ENCODE peak calls at places on chromosomes 1 and 21, in seven cellular contexts. Q is CD4-positive, alpha-beta T cell; V is GM10248; O is mesothelial cell of epicardium; I is cardiac muscle cell; N is GM06990; L is heart right ventricle. Z is an unnamed sample.

GRCh38 chr1:199226163-199226562 is 587.3 kb downstream of the PTPRC start:
- DNase-seq in Q (no peak), V (no peak), O (no peak), I (no peak), N (peak), L (no peak), Z (no peak)

GRCh38 chr21:29382029-29382654 is 83.4 kb downstream of the BACH1 start:
- DNase-seq in Q (no peak), V (no peak), O (no peak), I (no peak), N (no peak), L (no peak), Z (no peak)

GRCh38 chr1:17513131-17513530 is 26.4 kb upstream of the ARHGEF10L start:
- DNase-seq in Q (no peak), V (no peak), O (no peak), I (no peak), N (no peak), L (no peak), Z (no peak)

GRCh38 chr21:39444406-39445145 is 1.0 kb downstream of the LCA5L start:
- DNase-seq in Q (no peak), V (no peak), O (peak), I (peak), N (no peak), L (no peak), Z (no peak)

GRCh38 chr1:195053478-195053877 is 1554.8 kb downstream of the KCNT2 start:
- DNase-seq in Q (no peak), V (no peak), O (no peak), I (no peak), N (no peak), L (no peak), Z (no peak)

GRCh38 chr1:243550276-243550675 is 294.4 kb downstream of the SDCCAG8 start:
- DNase-seq in Q (no peak), V (no peak), O (no peak), I (no peak), N (no peak), L (no peak), Z (no peak)

GRCh38 chr1:225849905-225850304 is 32.3 kb downstream of the TMEM63A start:
- DNase-seq in Q (peak), V (no peak), O (no peak), I (no peak), N (no peak), L (peak), Z (no peak)

GRCh38 chr1:234240680-234241079 is 132.6 kb upstream of the COA6 start:
- DNase-seq in Q (no peak), V (no peak), O (no peak), I (no peak), N (no peak), L (no peak), Z (no peak)

GRCh38 chr21:41707231-41707988 is 59.4 kb downstream of the RIPK4 start:
- DNase-seq in Q (no peak), V (no peak), O (no peak), I (no peak), N (no peak), L (no peak), Z (no peak)

GRCh38 chr1:66705100-66705499 is 47.2 kb upstream of the DYNLT5 start:
- DNase-seq in Q (no peak), V (no peak), O (no peak), I (no peak), N (no peak), L (no peak), Z (no peak)

DNA sequence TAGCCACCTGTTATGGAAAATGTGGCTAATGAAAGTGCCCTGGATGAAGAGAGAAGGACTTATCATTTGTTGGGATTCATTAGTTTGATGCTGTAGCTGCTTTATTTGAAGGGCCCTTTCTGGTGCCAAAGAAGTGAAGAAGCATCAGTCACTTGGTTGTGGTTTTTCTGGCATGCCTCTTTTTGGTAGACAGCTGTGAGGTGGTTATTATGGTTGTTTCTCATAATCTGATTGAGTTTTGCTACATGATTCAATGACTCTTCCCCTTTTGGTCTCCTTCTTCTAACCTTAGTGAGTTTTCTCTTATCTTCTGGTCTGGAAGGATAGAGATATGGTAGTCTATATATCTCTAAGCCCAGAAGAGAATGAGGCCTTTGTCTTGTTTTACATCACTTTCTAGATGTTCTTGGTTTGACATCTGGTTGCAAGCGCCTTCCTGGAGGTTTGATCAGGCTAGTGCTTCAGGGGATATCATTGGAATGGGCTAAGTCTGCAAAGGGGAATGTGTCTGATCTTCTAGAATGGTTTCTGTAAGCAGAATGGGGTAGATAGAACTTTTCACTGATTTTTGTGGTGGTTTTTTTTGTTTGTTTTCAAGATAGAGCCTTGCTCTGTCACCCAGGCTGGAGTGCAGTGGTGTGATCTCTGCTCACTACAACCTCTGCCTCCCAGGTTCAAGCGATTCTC is 26.0 kb downstream of the ARID1A start:
- DNase-seq in Q (no peak), V (no peak), O (no peak), I (no peak), N (no peak), L (no peak), Z (no peak)
- TF ChIP-seq CTCF in Q (no peak), V (no peak), O (no peak), I (no peak), N (no peak), L (no peak), Z (no peak)

GRCh38 chr1:16142383-16142995 is 13.4 kb downstream of the EPHA2 start:
- DNase-seq in Q (no peak), V (no peak), O (no peak), I (no peak), N (no peak), L (no peak), Z (no peak)
- TF ChIP-seq CTCF in Q (no peak), V (no peak), O (no peak), I (no peak), N (no peak), L (no peak), Z (no peak)

GRCh38 chr21:25891596-25891995 is 156.8 kb downstream of the GABPA start:
- DNase-seq in Q (no peak), V (no peak), O (no peak), I (no peak), N (no peak), L (no peak), Z (no peak)

GRCh38 chr21:25897383-25897782 is 162.6 kb downstream of the GABPA start:
- DNase-seq in Q (no peak), V (no peak), O (no peak), I (no peak), N (no peak), L (no peak), Z (no peak)

GRCh38 chr21:25898671-25899070 is 163.9 kb downstream of the GABPA start:
- DNase-seq in Q (no peak), V (no peak), O (no peak), I (no peak), N (no peak), L (no peak), Z (no peak)

GRCh38 chr21:25896657-25897056 is 161.9 kb downstream of the GABPA start:
- DNase-seq in Q (no peak), V (no peak), O (no peak), I (no peak), N (no peak), L (no peak), Z (no peak)

GRCh38 chr21:25895565-25896205 is 160.9 kb downstream of the GABPA start:
- DNase-seq in Q (no peak), V (no peak), O (no peak), I (peak), N (no peak), L (no peak), Z (no peak)
- TF ChIP-seq CTCF in Q (peak), V (peak), O (no peak), I (peak), N (peak), L (peak), Z (peak)

DNA sequence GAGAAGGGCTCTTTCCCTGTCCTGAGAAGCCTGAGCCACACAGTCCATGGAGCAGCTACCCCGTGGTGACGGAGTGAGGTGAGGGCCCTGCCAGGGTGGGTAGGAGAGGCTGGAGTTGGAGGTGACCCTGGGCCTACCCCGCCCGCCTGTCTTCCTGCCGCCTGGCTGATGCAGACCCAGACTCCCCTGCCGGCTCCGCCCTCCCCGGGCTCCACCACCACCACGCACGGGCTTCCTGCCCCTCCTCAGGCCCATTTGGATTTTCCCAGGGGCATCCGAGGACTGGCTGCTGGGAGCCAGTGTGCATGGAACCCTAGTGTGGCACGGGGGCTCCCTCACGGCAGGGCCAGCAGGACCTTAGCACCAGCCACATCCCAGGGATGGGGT is 32.5 kb downstream of the PODN start:
- DNase-seq in Q (no peak), V (no peak), O (no peak), I (no peak), N (no peak), L (no peak), Z (no peak)
- TF ChIP-seq CTCF in Q (no peak), V (no peak), O (no peak), I (no peak), N (no peak), L (no peak), Z (no peak)

DNA sequence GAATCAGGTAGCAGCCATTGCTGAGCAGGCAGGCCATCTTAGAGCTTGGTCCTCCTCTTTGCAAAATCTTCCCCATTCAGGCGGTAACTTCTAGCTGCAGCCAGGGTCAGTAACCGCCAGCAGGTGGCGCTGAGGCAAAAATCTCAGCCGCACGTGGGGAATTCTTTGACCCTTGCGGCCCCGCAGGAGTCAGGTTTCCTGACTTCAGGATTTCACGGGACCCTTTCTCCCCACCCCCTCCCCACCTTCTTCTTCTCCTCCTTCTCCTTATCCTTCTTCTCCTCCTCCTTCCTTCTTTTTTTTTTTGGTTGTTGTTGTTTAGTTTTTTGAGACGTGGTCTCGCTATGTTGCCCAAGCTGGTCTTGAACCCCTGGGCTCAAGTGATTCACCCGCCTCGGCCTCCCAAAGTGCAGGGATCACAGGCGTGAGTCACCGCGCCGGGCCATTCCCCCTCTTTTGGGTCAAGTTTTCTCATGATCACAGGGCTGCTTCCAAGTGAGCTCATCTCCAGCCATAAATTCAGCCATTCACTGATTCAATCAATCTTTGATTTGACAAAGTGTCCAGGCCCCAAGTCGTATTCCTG is 33.4 kb upstream of the TENT5B start:
- DNase-seq in Q (peak), V (peak), O (peak), I (peak), N (peak), L (peak), Z (no peak)
- TF ChIP-seq CTCF in Q (peak), V (peak), O (peak), I (peak), N (peak), L (peak), Z (peak)

DNA sequence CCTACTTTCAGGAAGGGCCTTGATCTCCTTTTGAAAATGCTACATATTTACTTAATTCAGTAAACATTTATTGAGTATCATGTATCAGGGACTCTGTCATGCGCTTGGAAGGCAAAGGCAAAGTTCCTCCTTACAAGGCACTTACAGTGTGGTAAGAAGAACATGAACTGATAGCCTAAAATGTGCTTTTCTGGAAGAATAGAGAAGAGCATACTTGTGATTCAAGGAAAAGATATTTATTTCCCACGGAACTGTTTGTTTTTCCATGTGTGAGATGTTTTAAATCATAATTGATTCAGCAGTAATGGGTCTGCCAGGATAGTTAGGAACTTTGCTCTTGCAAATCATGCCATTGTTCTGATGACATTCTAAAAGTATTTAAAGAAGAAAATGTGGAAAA is 110.1 kb upstream of the ZNHIT6 start:
- DNase-seq in Q (no peak), V (no peak), O (no peak), I (no peak), N (no peak), L (no peak), Z (no peak)
- TF ChIP-seq CTCF in Q (no peak), V (no peak), O (no peak), I (no peak), N (no peak), L (no peak), Z (no peak)

DNA sequence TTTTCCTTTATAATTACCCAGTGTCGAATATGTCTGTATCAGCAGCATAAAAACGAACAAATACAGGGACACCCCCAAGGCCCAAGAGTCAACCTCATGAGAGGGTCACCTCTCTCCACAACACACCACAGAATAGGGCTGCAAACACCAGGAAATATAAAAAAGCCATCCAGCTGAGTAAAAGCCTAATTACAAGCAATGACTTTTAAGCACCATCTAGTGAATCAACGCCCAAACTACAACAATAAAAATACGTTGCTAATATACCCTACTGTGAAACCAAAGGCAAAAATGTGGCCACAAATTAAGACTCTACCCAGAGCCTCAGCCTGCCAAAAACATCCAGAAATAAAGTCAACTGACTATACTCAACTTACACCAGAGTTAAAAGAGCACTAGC is 817.9 kb upstream of the NEGR1 start:
- DNase-seq in Q (no peak), V (no peak), O (no peak), I (no peak), N (no peak), L (no peak), Z (no peak)
- TF ChIP-seq CTCF in Q (no peak), V (no peak), O (no peak), I (no peak), N (no peak), L (no peak), Z (peak)

DNA sequence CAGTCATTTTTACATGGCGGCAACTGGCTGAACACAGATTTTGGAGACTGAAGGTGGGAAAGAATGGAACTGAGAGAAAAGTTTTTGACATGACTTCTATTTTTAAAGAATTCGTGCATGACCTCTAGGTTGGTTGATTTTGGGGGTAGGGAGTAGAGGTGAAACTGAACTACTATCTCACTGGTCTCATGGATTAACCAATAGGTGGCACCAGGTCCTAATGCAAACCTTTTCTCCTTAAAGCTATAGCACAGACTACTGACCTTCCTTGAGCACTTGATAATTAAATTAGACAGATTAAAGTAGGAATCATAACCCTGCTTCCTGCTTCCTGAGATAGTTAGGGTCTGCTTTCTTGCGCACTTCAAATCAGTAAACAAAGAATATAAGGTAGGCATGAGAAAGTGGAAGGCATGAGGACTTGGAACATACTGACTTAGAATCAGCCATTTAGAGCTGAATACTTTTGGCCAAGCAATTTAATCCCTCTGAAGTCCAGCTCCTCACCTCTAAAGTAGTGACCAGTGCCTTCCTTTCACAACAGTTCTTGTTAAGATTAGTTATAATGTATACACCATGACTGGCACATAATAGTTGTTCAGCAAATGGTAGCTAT is 206.0 kb downstream of the CENPF start:
- DNase-seq in Q (no peak), V (no peak), O (no peak), I (peak), N (no peak), L (no peak), Z (no peak)
- TF ChIP-seq CTCF in Q (no peak), V (no peak), O (no peak), I (peak), N (peak), L (no peak), Z (peak)

GRCh38 chr1:180631197-180631765 is 541 bp upstream of the XPR1 start:
- DNase-seq in Q (no peak), V (peak), O (no peak), I (no peak), N (peak), L (no peak), Z (no peak)

GRCh38 chr1:180633092-180634045 is 1.5 kb downstream of the XPR1 start:
- DNase-seq in Q (no peak), V (no peak), O (no peak), I (peak), N (no peak), L (no peak), Z (no peak)

GRCh38 chr1:180632326-180633088 is 685 bp downstream of the XPR1 start:
- DNase-seq in Q (peak), V (peak), O (peak), I (peak), N (no peak), L (peak), Z (no peak)

GRCh38 chr1:180630408-180631196 is 1.2 kb upstream of the XPR1 start:
- DNase-seq in Q (no peak), V (no peak), O (no peak), I (no peak), N (no peak), L (no peak), Z (no peak)

GRCh38 chr1:180631766-180632325 is at the start of gene XPR1:
- DNase-seq in Q (peak), V (peak), O (peak), I (peak), N (peak), L (peak), Z (peak)
- TF ChIP-seq CTCF in Q (no peak), V (peak), O (no peak), I (peak), N (peak), L (peak), Z (peak)

Z was measured in D721Med.